ENCODE peak calls at places on chromosome 1, in ten cellular contexts. I is brain pericyte; A is hypothalamus; L is GM06990; N is cardiac fibroblast; D is stimulated activated CD4-positive, alpha-beta T cell treated with anti-CD3 and anti-CD28 coated beads, Interleukin-2, amount 100 ng/mL, for 4 hours; K is C1 segment of cervical spinal cord; T is M059J; S is germinal center; G is EH. P is an unnamed sample.

GRCh38 chr1:227896710-227897655 is 50.7 kb downstream of the WNT9A start:
- DNase-seq in I (no peak), A (no peak), L (no peak), N (no peak), D (no peak), K (no peak), T (no peak), S (no peak), G (no peak), P (no peak)

GRCh38 chr1:156487862-156488261 is 12.7 kb downstream of the MEF2D start:
- DNase-seq in I (no peak), A (no peak), L (peak), N (no peak), D (no peak), K (no peak), T (peak), S (no peak), G (no peak), P (no peak)

GRCh38 chr1:229887043-229887822 is 179.8 kb upstream of the GALNT2 start:
- DNase-seq in I (no peak), A (no peak), L (no peak), N (no peak), D (no peak), K (no peak), T (peak), S (no peak), G (peak), P (no peak)

GRCh38 chr1:185144233-185144632 is 12.5 kb downstream of the TRMT1L start:
- DNase-seq in I (no peak), A (no peak), L (no peak), N (peak), D (no peak), K (no peak), T (peak), S (no peak), G (peak), P (peak)

GRCh38 chr1:66323958-66324357 is 210.0 kb upstream of the SGIP1 start:
- DNase-seq in I (no peak), A (no peak), L (no peak), N (no peak), D (no peak), K (no peak), T (peak), S (no peak), G (no peak), P (peak)

GRCh38 chr1:115136706-115137105 is 47.4 kb upstream of the TSPAN2 start:
- DNase-seq in I (no peak), A (no peak), L (no peak), N (no peak), D (no peak), K (no peak), T (no peak), S (no peak), G (no peak), P (no peak)

GRCh38 chr1:187261637-187262036 is 432.9 kb downstream of the PLA2G4A start:
- DNase-seq in I (no peak), A (no peak), L (no peak), N (no peak), D (no peak), K (no peak), T (no peak), S (no peak), G (no peak), P (no peak)

GRCh38 chr1:35882586-35882944 is 444 bp upstream of the AGO1 start:
- DNase-seq in I (no peak), A (no peak), L (no peak), N (no peak), D (no peak), K (no peak), T (no peak), S (no peak), G (no peak), P (no peak)

GRCh38 chr1:67339623-67340343 is 32.1 kb downstream of the IL12RB2 start:
- DNase-seq in I (peak), A (no peak), L (peak), N (peak), D (no peak), K (no peak), T (peak), S (no peak), G (peak), P (peak)

GRCh38 chr1:166905930-166906329 is 29.9 kb upstream of the TADA1 start:
- DNase-seq in I (no peak), A (no peak), L (no peak), N (peak), D (no peak), K (no peak), T (peak), S (no peak), G (peak), P (peak)

GRCh38 chr1:106956721-106957120 is 99.8 kb upstream of the PRMT6 start:
- DNase-seq in I (no peak), A (no peak), L (no peak), N (no peak), D (no peak), K (no peak), T (no peak), S (no peak), G (no peak), P (no peak)

GRCh38 chr1:108813326-108813725 is 43.6 kb downstream of the AKNAD1 start:
- DNase-seq in I (no peak), A (no peak), L (no peak), N (no peak), D (no peak), K (no peak), T (peak), S (no peak), G (no peak), P (no peak)